ENCODE peak calls at places on chromosomes 12 and 14, in nine cellular contexts. T is mammary epithelial cell; C is uterus; U is HCT116; G is fibroblast of lung; L is CD4-positive, alpha-beta memory T cell; D is BJ; H is IMR-90; X is CD8-positive, alpha-beta memory T cell. K is an unnamed sample. For H3K27me3, the result is how much of the 10 kb centered on the place peaks cover.

GRCh38 chr14:36555998-36556743 is 26.2 kb downstream of the NKX2-8 start:
- DNase-seq in T (no peak), C (no peak), U (no peak), G (no peak), L (no peak), D (no peak), H (no peak), X (no peak), K (no peak)

GRCh38 chr14:60058087-60058486 is 33.6 kb upstream of the PCNX4 start:
- DNase-seq in T (no peak), C (no peak), U (no peak), G (no peak), L (no peak), D (no peak), H (no peak), X (no peak), K (no peak)

GRCh38 chr14:101830271-101830670 is 68.8 kb downstream of the PPP2R5C start:
- DNase-seq in T (no peak), C (no peak), U (no peak), G (no peak), L (no peak), D (no peak), H (no peak), X (no peak), K (no peak)

GRCh38 chr14:65035049-65035448 is 48.4 kb downstream of the FNTB start:
- DNase-seq in T (no peak), C (peak), U (no peak), G (peak), L (no peak), D (no peak), H (no peak), X (no peak), K (no peak)

GRCh38 chr12:77947746-77948145 is 117.1 kb downstream of the NAV3 start:
- DNase-seq in T (no peak), C (no peak), U (no peak), G (no peak), L (no peak), D (no peak), H (no peak), X (no peak), K (no peak)

GRCh38 chr12:77477907-77478533 is 352.7 kb upstream of the NAV3 start:
- DNase-seq in T (no peak), C (no peak), U (no peak), G (no peak), L (no peak), D (no peak), H (no peak), X (no peak), K (no peak)

GRCh38 chr14:73909681-73910080 is 23.0 kb downstream of the ZNF410 start:
- DNase-seq in T (no peak), C (peak), U (no peak), G (no peak), L (no peak), D (no peak), H (peak), X (no peak), K (no peak)

GRCh38 chr12:122182887-122183587 is at the start of gene LRRC43:
- DNase-seq in T (peak), C (no peak), U (no peak), G (no peak), L (no peak), D (no peak), H (no peak), X (no peak), K (no peak)

GRCh38 chr14:81169711-81170103 is 51.1 kb downstream of the GTF2A1 start:
- DNase-seq in T (peak), C (peak), U (no peak), G (peak), L (no peak), D (no peak), H (peak), X (no peak), K (no peak)

GRCh38 chr12:45674583-45674982 is 54.9 kb upstream of the ARID2 start:
- DNase-seq in T (peak), C (peak), U (no peak), G (peak), L (no peak), D (peak), H (peak), X (no peak), K (no peak)

GRCh38 chr14:95142208-95142607 is 15.1 kb downstream of the DICER1 start:
- DNase-seq in T (no peak), C (no peak), U (no peak), G (no peak), L (no peak), D (no peak), H (no peak), X (no peak), K (no peak)

GRCh38 chr12:58712981-58713380 is 207.3 kb downstream of the LRIG3 start:
- DNase-seq in T (no peak), C (no peak), U (no peak), G (no peak), L (no peak), D (no peak), H (peak), X (no peak), K (no peak)

GRCh38 chr12:69405466-69405865 is 45.9 kb downstream of the YEATS4 start:
- DNase-seq in T (peak), C (peak), U (peak), G (peak), L (no peak), D (peak), H (peak), X (no peak), K (no peak)

GRCh38 chr12:127565241-127565640 is 701.7 kb upstream of the TMEM132C start:
- DNase-seq in T (no peak), C (no peak), U (no peak), G (no peak), L (no peak), D (no peak), H (no peak), X (no peak), K (no peak)

GRCh38 chr14:101186544-101186943 is 283.0 kb upstream of the RTL1 start:
- DNase-seq in T (no peak), C (no peak), U (no peak), G (no peak), L (no peak), D (no peak), H (no peak), X (no peak), K (no peak)

GRCh38 chr12:97275261-97276197 is 187.1 kb upstream of the RMST start:
- DNase-seq in T (no peak), C (no peak), U (no peak), G (no peak), L (no peak), D (no peak), H (no peak), X (no peak), K (no peak)

GRCh38 chr12:80178846-80179245 is 79.5 kb downstream of the OTOGL start:
- DNase-seq in T (no peak), C (no peak), U (no peak), G (no peak), L (no peak), D (no peak), H (no peak), X (no peak), K (no peak)
- H3K27me3 ChIP-seq in T (under half), C (under half), U (under half), G (under half), L (under half), D (under half), H (under half), X (under half), K (under half)

GRCh38 chr12:113674996-113675395 is 203.3 kb upstream of the LHX5 start:
- DNase-seq in T (no peak), C (no peak), U (no peak), G (no peak), L (no peak), D (no peak), H (no peak), X (no peak), K (no peak)

GRCh38 chr12:113676547-113676946 is 204.9 kb upstream of the LHX5 start:
- DNase-seq in T (no peak), C (no peak), U (no peak), G (no peak), L (no peak), D (no peak), H (no peak), X (no peak), K (no peak)

GRCh38 chr12:113676117-113676516 is 204.4 kb upstream of the LHX5 start:
- DNase-seq in T (no peak), C (no peak), U (no peak), G (no peak), L (no peak), D (no peak), H (no peak), X (no peak), K (no peak)

GRCh38 chr12:113673524-113674238 is 202.0 kb upstream of the LHX5 start:
- DNase-seq in T (no peak), C (no peak), U (no peak), G (no peak), L (no peak), D (no peak), H (no peak), X (no peak), K (no peak)

GRCh38 chr12:113674302-113674701 is 202.6 kb upstream of the LHX5 start:
- DNase-seq in T (no peak), C (no peak), U (no peak), G (no peak), L (no peak), D (no peak), H (no peak), X (no peak), K (no peak)
- H3K27me3 ChIP-seq in T (under half), C (under half), U (under half), G (under half), L (under half), D (under half), H (under half), X (under half), K (under half)

DNA sequence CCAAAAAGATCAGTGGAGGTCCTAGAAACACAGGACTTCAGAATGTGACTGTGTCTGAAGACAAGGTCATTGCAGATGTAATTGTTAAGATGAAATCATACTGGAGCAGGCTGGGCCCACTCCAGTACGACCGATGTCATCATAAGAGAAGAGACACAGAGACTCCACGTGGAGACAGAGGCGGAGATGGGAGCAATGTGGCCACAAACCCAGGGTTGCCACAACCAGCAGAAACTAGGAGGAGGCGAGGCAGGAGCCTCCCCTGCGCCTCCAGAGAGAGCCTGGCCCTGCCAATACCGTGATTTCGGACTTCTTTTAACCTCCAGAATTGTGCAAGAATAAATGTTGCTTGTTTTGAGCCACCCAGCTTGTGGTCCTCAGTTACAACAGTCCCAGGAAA is 25.7 kb upstream of the FZD10 start:
- DNase-seq in T (no peak), C (no peak), U (no peak), G (no peak), L (no peak), D (no peak), H (no peak), X (no peak), K (no peak)
- H3K27me3 ChIP-seq in T (under half), C (under half), U (under half), G (under half), L (under half), D (under half), H (under half), X (under half), K (under half)

GRCh38 chr12:114695305-114695592 is 11.3 kb upstream of the TBX3 start:
- DNase-seq in T (no peak), C (no peak), U (no peak), G (no peak), L (no peak), D (no peak), H (no peak), X (no peak), K (no peak)

GRCh38 chr12:114691810-114692557 is 8.0 kb upstream of the TBX3 start:
- DNase-seq in T (peak), C (no peak), U (no peak), G (peak), L (no peak), D (no peak), H (no peak), X (no peak), K (no peak)

GRCh38 chr12:114692558-114693531 is 8.9 kb upstream of the TBX3 start:
- DNase-seq in T (peak), C (no peak), U (no peak), G (peak), L (no peak), D (no peak), H (no peak), X (no peak), K (no peak)

GRCh38 chr12:114694436-114695304 is 10.7 kb upstream of the TBX3 start:
- DNase-seq in T (no peak), C (no peak), U (no peak), G (no peak), L (no peak), D (no peak), H (no peak), X (no peak), K (no peak)

GRCh38 chr12:114693532-114693931 is 9.6 kb upstream of the TBX3 start:
- DNase-seq in T (no peak), C (no peak), U (no peak), G (no peak), L (no peak), D (no peak), H (no peak), X (no peak), K (no peak)
- H3K27me3 ChIP-seq in T (under half), C (under half), U (under half), G (under half), L (under half), D (under half), H (under half), X (under half), K (under half)

GRCh38 chr12:3279415-3279780 is 202.2 kb downstream of the TSPAN9 start:
- DNase-seq in T (no peak), C (no peak), U (no peak), G (no peak), L (no peak), D (no peak), H (no peak), X (no peak), K (no peak)
- H3K27me3 ChIP-seq in T (under half), C (under half), U (under half), G (under half), L (under half), D (under half), H (under half), X (under half), K (under half)